ENCODE peak calls at places on chromosomes 12 and 14, in six cellular contexts. J is endothelial cell of umbilical vein, Q is K562, G is A549, A is HepG2, F is NB4. P is an unnamed sample.

GRCh38 chr14:31556191-31556590 is 5.0 kb upstream of the NUBPL start:
- DNase-seq in J (no peak), Q (no peak), G (no peak), A (no peak), F (no peak), P (no peak)

GRCh38 chr12:4881665-4882064 is 28.0 kb upstream of the KCNA1 start:
- DNase-seq in J (no peak), Q (no peak), G (no peak), A (no peak), F (no peak), P (no peak)

GRCh38 chr14:105918496-105919262 is 392.3 kb downstream of the TMEM121 start:
- DNase-seq in J (no peak), Q (no peak), G (no peak), A (no peak), F (no peak), P (no peak)

GRCh38 chr12:125069616-125070015 is 4.4 kb downstream of the AACS start:
- DNase-seq in J (no peak), Q (no peak), G (no peak), A (no peak), F (no peak), P (no peak)

GRCh38 chr12:60337865-60338549 is 742.2 kb downstream of the SLC16A7 start:
- DNase-seq in J (no peak), Q (no peak), G (no peak), A (no peak), F (no peak), P (no peak)

GRCh38 chr12:124386661-124387509 is 92.0 kb downstream of the RFLNA start:
- DNase-seq in J (peak), Q (no peak), G (peak), A (no peak), F (no peak), P (no peak)

GRCh38 chr14:69693823-69694729 is 72.9 kb upstream of the SRSF5 start:
- DNase-seq in J (no peak), Q (peak), G (peak), A (peak), F (no peak), P (no peak)

GRCh38 chr12:115984607-115985006 is 292.9 kb downstream of the MED13L start:
- DNase-seq in J (no peak), Q (no peak), G (no peak), A (no peak), F (no peak), P (no peak)

GRCh38 chr14:79254069-79254775 is 957.1 kb downstream of the DIO2 start:
- DNase-seq in J (no peak), Q (no peak), G (no peak), A (no peak), F (no peak), P (no peak)

GRCh38 chr12:103520686-103521215 is 25.0 kb upstream of the C12orf42 start:
- DNase-seq in J (no peak), Q (no peak), G (no peak), A (no peak), F (no peak), P (no peak)

GRCh38 chr12:122981036-122981471 is 573 bp downstream of the ARL6IP4 start:
- DNase-seq in J (peak), Q (peak), G (no peak), A (no peak), F (peak), P (no peak)

GRCh38 chr14:90426031-90426540 is 29.3 kb downstream of the CALM1 start:
- DNase-seq in J (no peak), Q (no peak), G (no peak), A (no peak), F (no peak), P (no peak)

GRCh38 chr14:22221508-22221907 is 367.5 kb downstream of the DAD1 start:
- DNase-seq in J (peak), Q (peak), G (peak), A (peak), F (peak), P (no peak)

GRCh38 chr14:65412189-65412846 is at the start of gene FUT8:
- DNase-seq in J (peak), Q (peak), G (peak), A (peak), F (peak), P (peak)

GRCh38 chr12:32516230-32516629 is 116.9 kb downstream of the FGD4 start:
- DNase-seq in J (no peak), Q (peak), G (no peak), A (no peak), F (peak), P (no peak)

GRCh38 chr14:64074961-64075619 is 219.1 kb downstream of the ESR2 start:
- DNase-seq in J (peak), Q (no peak), G (peak), A (no peak), F (no peak), P (no peak)

GRCh38 chr14:37091651-37092050 is 80.8 kb downstream of the SLC25A21 start:
- DNase-seq in J (no peak), Q (no peak), G (no peak), A (no peak), F (no peak), P (no peak)

GRCh38 chr12:50572760-50573159 is 68.0 kb downstream of the DIP2B start:
- DNase-seq in J (no peak), Q (no peak), G (no peak), A (no peak), F (no peak), P (no peak)

GRCh38 chr12:68882251-68882964 is 50.6 kb downstream of the CPM start:
- DNase-seq in J (no peak), Q (no peak), G (no peak), A (no peak), F (no peak), P (no peak)

GRCh38 chr12:131471946-131472732 is 238.8 kb upstream of the SFSWAP start:
- DNase-seq in J (no peak), Q (no peak), G (no peak), A (no peak), F (no peak), P (no peak)

GRCh38 chr14:87967496-87967895 is 25.5 kb downstream of the GALC start:
- DNase-seq in J (no peak), Q (no peak), G (no peak), A (no peak), F (no peak), P (no peak)

GRCh38 chr12:100138048-100138907 is 4.4 kb downstream of the BLTP3B start:
- DNase-seq in J (peak), Q (peak), G (peak), A (no peak), F (peak), P (no peak)
- TF ChIP-seq MYC in J (no peak), Q (no peak), G (no peak), A (no peak), F (no peak), P (no peak)

GRCh38 chr14:103258211-103258610 is 75.8 kb upstream of the EIF5 start:
- DNase-seq in J (no peak), Q (no peak), G (no peak), A (no peak), F (no peak), P (no peak)

GRCh38 chr14:103259801-103260628 is 74.0 kb upstream of the EIF5 start:
- DNase-seq in J (no peak), Q (no peak), G (no peak), A (no peak), F (no peak), P (no peak)

GRCh38 chr14:103259184-103259583 is 74.9 kb upstream of the EIF5 start:
- DNase-seq in J (no peak), Q (no peak), G (no peak), A (no peak), F (no peak), P (no peak)

GRCh38 chr14:103257211-103257962 is 76.7 kb upstream of the EIF5 start:
- DNase-seq in J (no peak), Q (no peak), G (peak), A (no peak), F (no peak), P (no peak)

DNA sequence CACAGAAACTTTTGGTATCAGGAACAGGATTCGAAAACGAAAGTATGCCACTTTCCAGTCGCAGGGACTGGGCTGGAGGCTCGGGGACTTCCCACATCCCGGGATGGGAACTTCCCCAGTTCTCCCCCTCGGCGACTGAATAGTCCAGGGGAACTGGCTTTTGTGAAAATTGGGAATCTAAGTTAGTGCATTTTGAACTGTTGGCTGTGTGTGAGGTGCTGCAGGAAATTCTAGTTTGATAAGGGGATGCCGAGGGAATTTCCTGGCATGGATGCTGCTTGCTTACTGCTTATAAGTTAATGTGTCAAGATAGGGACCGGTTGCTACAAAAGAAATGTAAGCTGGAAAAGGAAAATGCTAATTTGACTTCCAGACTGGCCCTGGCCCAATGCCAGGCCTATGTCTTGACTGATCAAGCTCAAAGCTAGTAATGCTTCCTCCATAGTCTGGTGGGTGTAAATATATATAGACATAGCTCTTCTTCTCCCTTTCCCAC is 73.4 kb upstream of the EIF5 start:
- DNase-seq in J (peak), Q (peak), G (peak), A (no peak), F (no peak), P (no peak)
- TF ChIP-seq MYC in J (no peak), Q (no peak), G (no peak), A (no peak), F (no peak), P (no peak)

DNA sequence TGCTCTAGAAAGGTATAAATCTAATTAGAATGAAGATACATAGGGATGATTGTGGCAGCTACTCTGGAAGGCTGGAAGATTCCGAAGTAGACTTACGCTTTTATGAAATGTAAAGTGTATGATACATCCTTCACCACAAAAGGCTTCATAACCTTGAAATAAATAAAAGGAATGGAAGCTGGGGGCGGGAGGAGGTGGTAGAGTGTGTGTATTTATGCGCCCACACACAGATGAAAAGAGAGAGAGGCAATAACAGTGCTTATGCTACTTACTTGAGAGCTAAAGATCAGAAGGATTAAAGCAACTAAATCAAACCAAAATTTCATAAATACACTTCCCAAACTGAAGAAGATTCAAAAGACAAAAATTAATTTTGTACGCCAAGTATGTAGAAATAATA is 30.4 kb downstream of the CBX5 start:
- DNase-seq in J (no peak), Q (no peak), G (no peak), A (no peak), F (no peak), P (no peak)
- TF ChIP-seq MYC in J (no peak), Q (no peak), G (no peak), A (no peak), F (no peak), P (no peak)

GRCh38 chr12:24909667-24910066 is 39.2 kb downstream of the BCAT1 start:
- DNase-seq in J (peak), Q (peak), G (peak), A (no peak), F (no peak), P (no peak)
- TF ChIP-seq MYC in J (no peak), Q (no peak), G (no peak), A (no peak), F (no peak), P (no peak)

GRCh38 chr12:97758586-97758985 is 296.0 kb downstream of the RMST start:
- DNase-seq in J (no peak), Q (no peak), G (no peak), A (no peak), F (no peak), P (no peak)
- TF ChIP-seq MYC in J (no peak), Q (no peak), G (no peak), A (no peak), F (no peak), P (no peak)

GRCh38 chr14:35986219-35986573 is 160.1 kb downstream of the BRMS1L start:
- DNase-seq in J (no peak), Q (no peak), G (no peak), A (no peak), F (peak), P (peak)

GRCh38 chr14:35988550-35988949 is 162.4 kb downstream of the BRMS1L start:
- DNase-seq in J (no peak), Q (no peak), G (no peak), A (no peak), F (no peak), P (no peak)

GRCh38 chr14:35989736-35990135 is 163.6 kb downstream of the BRMS1L start:
- DNase-seq in J (no peak), Q (no peak), G (no peak), A (no peak), F (no peak), P (no peak)

GRCh38 chr14:35988972-35989690 is 163.0 kb downstream of the BRMS1L start:
- DNase-seq in J (no peak), Q (no peak), G (no peak), A (no peak), F (no peak), P (no peak)

GRCh38 chr14:35987731-35988130 is 161.6 kb downstream of the BRMS1L start:
- DNase-seq in J (no peak), Q (no peak), G (no peak), A (no peak), F (no peak), P (no peak)
- TF ChIP-seq MYC in J (no peak), Q (no peak), G (no peak), A (no peak), F (no peak), P (no peak)

GRCh38 chr12:113325938-113326337 is 9.0 kb downstream of the SLC8B1 start:
- DNase-seq in J (no peak), Q (no peak), G (peak), A (no peak), F (no peak), P (no peak)
- TF ChIP-seq MYC in J (no peak), Q (no peak), G (no peak), A (no peak), F (no peak), P (no peak)

GRCh38 chr12:51838036-51838435 is 10.5 kb downstream of the FIGNL2 start:
- DNase-seq in J (no peak), Q (no peak), G (no peak), A (no peak), F (no peak), P (no peak)
- TF ChIP-seq MYC in J (no peak), Q (no peak), G (no peak), A (no peak), F (no peak), P (no peak)

P was measured in GM12878.